ENCODE peak calls at places on chromosomes 16 and 17, in ten cellular contexts. M is cardiac muscle cell, F is Caco-2, W is OCI-LY7, A is aorta, T is tibial artery, Q is Karpas-422, Z is heart right ventricle, Y is HepG2, E is MM.1S. B is an unnamed sample. For H3K4me1 and H3K9me3, the result is how much of the 10 kb centered on the place peaks cover.

GRCh38 chr17:68033636-68034451 is 1.7 kb upstream of the KPNA2 start:
- DNase-seq in M (peak), F (peak), W (peak), A (peak), T (no peak), Q (no peak), Z (peak), Y (peak), E (no peak), B (peak)

GRCh38 chr17:74274060-74274702 is at the start of gene DNAI2:
- DNase-seq in M (peak), F (peak), W (no peak), A (peak), T (no peak), Q (no peak), Z (peak), Y (no peak), E (no peak), B (peak)

GRCh38 chr16:17318200-17318599 is 152.6 kb downstream of the XYLT1 start:
- DNase-seq in M (no peak), F (no peak), W (no peak), A (no peak), T (peak), Q (no peak), Z (no peak), Y (no peak), E (no peak), B (no peak)

GRCh38 chr17:14739656-14740431 is 439.0 kb downstream of the HS3ST3B1 start:
- DNase-seq in M (no peak), F (no peak), W (no peak), A (no peak), T (no peak), Q (no peak), Z (no peak), Y (no peak), E (no peak), B (no peak)

GRCh38 chr16:70162041-70162451 is 11.5 kb upstream of the CLEC18C start:
- DNase-seq in M (no peak), F (peak), W (no peak), A (peak), T (no peak), Q (no peak), Z (no peak), Y (peak), E (no peak), B (no peak)

GRCh38 chr17:74179576-74179975 is 23.9 kb upstream of the RPL38 start:
- DNase-seq in M (no peak), F (no peak), W (no peak), A (peak), T (no peak), Q (no peak), Z (no peak), Y (no peak), E (no peak), B (no peak)

GRCh38 chr17:48631693-48632578 is 5.8 kb upstream of the HOXB9 start:
- DNase-seq in M (no peak), F (no peak), W (no peak), A (peak), T (no peak), Q (no peak), Z (no peak), Y (no peak), E (no peak), B (no peak)

GRCh38 chr17:66373944-66374817 is 71.8 kb downstream of the PRKCA start:
- DNase-seq in M (peak), F (no peak), W (no peak), A (no peak), T (peak), Q (no peak), Z (peak), Y (no peak), E (no peak), B (no peak)

GRCh38 chr17:77206557-77206956 is 65.8 kb downstream of the SEC14L1 start:
- DNase-seq in M (no peak), F (no peak), W (no peak), A (no peak), T (no peak), Q (no peak), Z (no peak), Y (no peak), E (no peak), B (no peak)

GRCh38 chr16:3401719-3402397 is 843 bp downstream of the ZNF174 start:
- DNase-seq in M (peak), F (peak), W (peak), A (no peak), T (no peak), Q (peak), Z (no peak), Y (peak), E (no peak), B (peak)

DNA sequence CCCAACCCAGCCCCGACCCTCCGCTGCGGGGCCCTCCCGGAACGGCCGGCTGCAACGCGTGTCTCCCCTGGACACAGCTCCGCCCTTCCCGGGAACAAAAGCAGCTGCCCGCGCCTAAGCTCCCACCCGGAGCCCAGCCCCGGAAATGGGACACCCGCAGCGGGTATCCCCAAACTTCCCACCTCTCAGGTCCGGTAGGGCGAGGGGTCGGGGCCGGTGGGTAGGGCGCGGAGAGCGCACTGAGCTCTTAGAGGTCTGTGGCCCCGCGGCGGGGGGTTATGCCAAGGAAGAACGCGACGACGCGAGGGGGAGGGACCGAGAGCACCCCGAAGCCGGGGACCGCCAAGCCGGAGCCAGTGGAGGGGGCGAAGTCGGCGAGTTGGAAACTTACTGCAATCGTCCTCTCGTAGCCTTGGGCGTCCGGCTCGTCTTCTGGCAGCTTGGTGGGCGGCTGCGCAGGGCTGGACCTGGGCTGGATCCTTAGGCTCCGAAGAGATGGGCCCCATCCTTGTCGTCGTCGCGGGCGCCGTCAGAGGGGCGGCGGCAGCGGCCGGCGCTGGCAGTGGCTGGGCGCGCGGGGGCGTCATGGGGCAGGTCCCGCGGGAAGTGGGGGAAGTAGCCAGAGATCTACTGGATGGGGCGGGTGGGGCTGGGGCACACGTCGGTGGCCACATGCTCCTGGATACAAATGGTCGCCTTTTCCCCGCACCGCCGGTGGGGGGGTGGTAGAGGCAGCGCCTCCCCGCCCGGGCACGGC is 6.9 kb downstream of the USP6 start:
- DNase-seq in M (peak), F (peak), W (no peak), A (peak), T (peak), Q (no peak), Z (no peak), Y (no peak), E (no peak), B (no peak)
- H3K4me3 ChIP-seq in M (peak), F (peak), W (no peak), A (peak), T (peak), Q (no peak), Z (peak), Y (no peak), E (no peak), B (no peak)

DNA sequence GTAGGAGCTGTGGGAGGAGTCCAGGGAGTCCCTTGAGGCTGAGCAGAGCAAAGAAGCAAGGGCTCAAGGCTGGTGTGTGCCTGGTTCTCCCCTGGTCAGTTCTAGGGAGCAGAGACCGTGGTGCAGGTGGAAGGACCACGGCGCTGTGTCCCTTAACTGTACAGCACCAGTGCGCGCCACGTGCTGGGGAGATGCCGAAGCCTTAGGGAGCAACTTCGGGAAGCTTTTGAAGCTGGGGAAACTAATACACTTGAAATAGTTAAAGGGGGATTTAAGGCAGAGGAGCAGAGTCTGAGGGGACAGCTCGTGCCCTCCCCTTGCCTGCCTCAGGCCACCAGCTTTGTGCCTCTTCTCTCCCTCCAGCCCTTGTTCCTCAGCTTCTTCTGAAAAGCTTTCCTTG is 27.5 kb downstream of the MINK1 start:
- DNase-seq in M (no peak), F (no peak), W (no peak), A (no peak), T (no peak), Q (no peak), Z (no peak), Y (no peak), E (no peak), B (no peak)
- H3K4me1 ChIP-seq in M (under half), F (under half), W (under half), A (under half), T (under half), Q (under half), Z (half or more), Y (half or more), E (under half), B (under half)

GRCh38 chr17:63850401-63850800 is 7.9 kb upstream of the SMARCD2 start:
- DNase-seq in M (no peak), F (no peak), W (no peak), A (no peak), T (no peak), Q (peak), Z (no peak), Y (no peak), E (peak), B (no peak)

GRCh38 chr17:63848834-63849689 is 6.6 kb upstream of the SMARCD2 start:
- DNase-seq in M (peak), F (peak), W (peak), A (peak), T (peak), Q (peak), Z (peak), Y (peak), E (peak), B (no peak)

GRCh38 chr17:63845509-63845908 is 3.0 kb upstream of the SMARCD2 start:
- DNase-seq in M (no peak), F (no peak), W (no peak), A (no peak), T (no peak), Q (no peak), Z (no peak), Y (no peak), E (no peak), B (no peak)

GRCh38 chr17:63844293-63844672 is 1.8 kb upstream of the SMARCD2 start:
- DNase-seq in M (no peak), F (no peak), W (no peak), A (no peak), T (no peak), Q (no peak), Z (no peak), Y (no peak), E (no peak), B (no peak)

DNA sequence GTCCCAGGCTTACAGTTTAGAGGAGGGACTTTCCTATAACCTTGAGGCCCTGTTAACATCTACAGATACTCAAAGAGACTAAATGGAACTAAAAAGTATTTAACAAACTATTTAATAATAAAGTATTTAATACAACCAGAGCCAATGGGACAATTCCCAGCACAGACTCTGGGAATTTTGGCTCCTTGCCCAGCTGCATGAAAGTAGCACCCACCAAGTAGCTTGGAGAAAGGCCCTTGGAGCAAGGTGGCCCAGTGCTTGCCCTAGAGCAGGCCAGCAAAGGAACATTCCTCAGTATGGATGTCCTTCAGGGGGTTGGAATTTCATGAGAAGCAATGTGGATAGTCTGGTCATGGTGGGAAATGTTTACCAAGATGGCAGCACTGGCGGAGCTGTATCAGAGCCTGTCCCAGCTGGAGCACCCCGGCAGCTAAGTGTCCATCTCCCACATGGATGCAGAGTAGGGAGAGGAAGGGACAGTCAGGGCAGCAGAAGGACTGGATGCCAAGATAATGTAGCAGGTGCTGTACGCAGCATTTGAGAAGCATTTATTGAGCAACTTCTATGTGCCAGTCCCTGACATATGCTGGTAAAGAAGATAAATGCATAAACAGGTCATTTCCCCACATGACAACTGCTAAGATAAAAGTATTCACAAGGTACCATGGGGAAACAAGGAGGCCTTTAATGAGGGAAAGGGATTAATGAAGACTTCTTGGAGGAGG is 5.2 kb upstream of the SMARCD2 start:
- DNase-seq in M (no peak), F (no peak), W (no peak), A (no peak), T (no peak), Q (no peak), Z (no peak), Y (no peak), E (peak), B (no peak)
- H3K9me3 ChIP-seq in M (under half), F (under half), W (under half), A (under half), T (under half), Q (under half), Z (under half), Y (under half), E (under half), B (under half)

DNA sequence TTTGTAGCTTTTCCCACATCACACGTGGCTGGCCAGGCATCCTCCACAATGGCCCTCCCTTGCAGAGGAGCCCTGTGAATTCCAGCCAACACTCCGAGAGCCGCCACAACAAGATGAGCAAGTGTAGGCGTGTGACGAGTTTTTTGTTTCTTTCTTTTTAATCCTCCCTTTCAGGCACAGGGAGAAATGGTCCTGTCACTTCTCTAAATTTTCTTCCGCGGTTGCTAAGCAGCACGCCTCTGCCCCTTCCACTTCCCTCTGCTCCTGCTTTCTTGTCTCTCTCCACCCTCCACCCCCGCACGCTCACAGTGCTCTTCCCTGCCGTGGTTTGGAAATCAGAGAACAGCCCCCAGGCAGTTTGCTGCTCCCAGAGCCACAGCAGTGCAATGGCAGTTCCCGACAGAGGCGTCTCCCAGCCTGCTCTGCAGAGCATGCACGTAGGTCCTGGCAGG is 68.0 kb upstream of the MRTFB start:
- DNase-seq in M (peak), F (peak), W (peak), A (peak), T (peak), Q (no peak), Z (peak), Y (no peak), E (no peak), B (peak)
- H3K4me3 ChIP-seq in M (no peak), F (no peak), W (no peak), A (no peak), T (peak), Q (no peak), Z (peak), Y (no peak), E (no peak), B (peak)

GRCh38 chr16:89563639-89564392 is 3.3 kb downstream of the RPL13 start:
- DNase-seq in M (no peak), F (no peak), W (no peak), A (no peak), T (no peak), Q (peak), Z (no peak), Y (no peak), E (no peak), B (peak)
- H3K4me1 ChIP-seq in M (under half), F (under half), W (half or more), A (under half), T (under half), Q (half or more), Z (half or more), Y (half or more), E (under half), B (under half)

GRCh38 chr16:47834485-47835024 is 321.2 kb downstream of the ABCC12 start:
- DNase-seq in M (no peak), F (no peak), W (no peak), A (no peak), T (no peak), Q (peak), Z (no peak), Y (no peak), E (no peak), B (no peak)
- H3K9me3 ChIP-seq in M (under half), F (under half), W (under half), A (under half), T (under half), Q (under half), Z (under half), Y (under half), E (under half), B (under half)

B was measured in HAP-1.